ENCODE peak calls at places on chromosomes 7 and 10, in four cellular contexts. O, R, W and M are unnamed samples.

GRCh38 chr7:149460493-149461330 is at the start of gene ZNF777:
- DNase-seq in O (peak; percentile 90), R (peak; percentile 82), W (peak; percentile 91), M (peak; percentile 90)

GRCh38 chr10:122564980-122565379 is 4.4 kb downstream of the DMBT1 start:
- DNase-seq in O (no peak), R (no peak), W (no peak), M (no peak)

GRCh38 chr10:58400609-58401008 is 15.4 kb downstream of the TFAM start:
- DNase-seq in O (no peak), R (no peak), W (no peak), M (no peak)

GRCh38 chr10:22655312-22655973 is 58.9 kb downstream of the PIP4K2A start:
- DNase-seq in O (no peak), R (no peak), W (no peak), M (no peak)

GRCh38 chr7:2698581-2699288 is 10.7 kb downstream of the AMZ1 start:
- DNase-seq in O (no peak), R (no peak), W (no peak), M (no peak)

GRCh38 chr7:90626011-90626410 is 29.9 kb downstream of the CDK14 start:
- DNase-seq in O (no peak), R (no peak), W (no peak), M (no peak)

GRCh38 chr10:89389254-89389653 is 3.2 kb upstream of the IFIT1 start:
- DNase-seq in O (peak; percentile 27), R (no peak), W (no peak), M (no peak)

GRCh38 chr7:120060283-120060682 is 212.7 kb upstream of the KCND2 start:
- DNase-seq in O (no peak), R (no peak), W (no peak), M (no peak)

GRCh38 chr7:494261-494687 is 25.4 kb downstream of the PDGFA start:
- DNase-seq in O (peak; percentile 94), R (peak; percentile 19), W (peak; percentile 59), M (peak; percentile 34)

GRCh38 chr10:20059084-20059835 is 243.0 kb downstream of the PLXDC2 start:
- DNase-seq in O (no peak), R (no peak), W (no peak), M (no peak)

GRCh38 chr7:13778967-13779366 is 210.5 kb downstream of the ETV1 start:
- DNase-seq in O (no peak), R (no peak), W (peak; percentile 75), M (peak; percentile 63)

GRCh38 chr7:19105546-19105945 is 11.9 kb downstream of the TWIST1 start:
- DNase-seq in O (no peak), R (no peak), W (no peak), M (no peak)
- H3K36me3 ChIP-seq in O (no peaks in the 10 kb centered on the region), R (no peaks in the 10 kb centered on the region), W (no peaks in the 10 kb centered on the region), M (no peaks in the 10 kb centered on the region)

GRCh38 chr7:133753513-133753912 is 373.6 kb upstream of the LRGUK start:
- DNase-seq in O (no peak), R (no peak), W (no peak), M (no peak)
- H3K36me3 ChIP-seq in O (no peaks in the 10 kb centered on the region), R (no peaks in the 10 kb centered on the region), W (no peaks in the 10 kb centered on the region), M (no peaks in the 10 kb centered on the region)

GRCh38 chr10:100380400-100380799 is 33.4 kb downstream of the SCD start:
- DNase-seq in O (no peak), R (no peak), W (no peak), M (no peak)

GRCh38 chr10:100377830-100378229 is 30.8 kb downstream of the SCD start:
- DNase-seq in O (no peak), R (no peak), W (no peak), M (no peak)

GRCh38 chr10:100382553-100382952 is 35.5 kb downstream of the SCD start:
- DNase-seq in O (no peak), R (no peak), W (no peak), M (no peak)
- H3K36me3 ChIP-seq in O (peaks cover 10% of the 10 kb centered on the region), R (no peaks in the 10 kb centered on the region), W (no peaks in the 10 kb centered on the region), M (no peaks in the 10 kb centered on the region)

GRCh38 chr10:77983384-77984341 is 45.7 kb downstream of the POLR3A start:
- DNase-seq in O (no peak), R (no peak), W (no peak), M (no peak)
- H3K36me3 ChIP-seq in O (peaks cover 62% of the 10 kb centered on the region), R (peaks cover 47% of the 10 kb centered on the region), W (peaks cover 98% of the 10 kb centered on the region), M (peaks cover 97% of the 10 kb centered on the region)

GRCh38 chr7:158929306-158929705 is 72.9 kb downstream of the DYNC2I1 start:
- DNase-seq in O (no peak), R (no peak), W (no peak), M (no peak)
- H3K36me3 ChIP-seq in O (no peaks in the 10 kb centered on the region), R (no peaks in the 10 kb centered on the region), W (peaks cover 35% of the 10 kb centered on the region), M (peaks cover 84% of the 10 kb centered on the region)